ENCODE peak calls at places on chromosomes 4 and X, in eight cellular contexts. R is uterus, D is transverse colon, O is IMR-90, E is erythroblast, A is esophagus squamous epithelium, M is stomach, B is tibial nerve. V is an unnamed sample.

GRCh38 chr4:7699040-7699439 is 240.6 kb downstream of the AFAP1 start:
- DNase-seq in R (peak), D (no peak), O (peak), E (no peak), A (no peak), M (no peak), B (no peak), V (peak)

GRCh38 chrX:110665636-110666035 is 130.0 kb downstream of the CHRDL1 start:
- DNase-seq in R (no peak), D (peak), O (peak), E (peak), A (no peak), M (peak), B (peak), V (no peak)

GRCh38 chrX:46994096-46994495 is 81.9 kb downstream of the JADE3 start:
- DNase-seq in R (no peak), D (no peak), O (peak), E (no peak), A (no peak), M (no peak), B (no peak), V (no peak)

GRCh38 chr4:5387457-5387856 is 320.9 kb downstream of the EVC2 start:
- DNase-seq in R (no peak), D (no peak), O (no peak), E (no peak), A (no peak), M (no peak), B (no peak), V (no peak)

GRCh38 chr4:108171541-108172230 is 3.0 kb upstream of the LEF1 start:
- DNase-seq in R (no peak), D (no peak), O (no peak), E (no peak), A (no peak), M (no peak), B (no peak), V (no peak)

GRCh38 chrX:44596277-44596676 is 53.6 kb upstream of the FUNDC1 start:
- DNase-seq in R (no peak), D (no peak), O (no peak), E (no peak), A (no peak), M (no peak), B (no peak), V (no peak)

GRCh38 chrX:38473715-38474114 is 87.6 kb upstream of the TSPAN7 start:
- DNase-seq in R (no peak), D (no peak), O (no peak), E (no peak), A (no peak), M (no peak), B (no peak), V (no peak)

GRCh38 chrX:21989415-21989814 is 42.7 kb upstream of the PHEX start:
- DNase-seq in R (no peak), D (no peak), O (no peak), E (no peak), A (no peak), M (no peak), B (no peak), V (no peak)

GRCh38 chr4:16337936-16338335 is 111.7 kb upstream of the TAPT1 start:
- DNase-seq in R (no peak), D (no peak), O (no peak), E (no peak), A (no peak), M (no peak), B (no peak), V (no peak)

GRCh38 chr4:58962424-58962823 is 1852.2 kb upstream of the IGFBP7 start:
- DNase-seq in R (no peak), D (no peak), O (no peak), E (no peak), A (no peak), M (no peak), B (no peak), V (no peak)

GRCh38 chr4:123232439-123232838 is 164.2 kb upstream of the SPRY1 start:
- DNase-seq in R (no peak), D (no peak), O (peak), E (no peak), A (no peak), M (no peak), B (no peak), V (no peak)

GRCh38 chr4:73869130-73870055 is at the start of gene CXCL1:
- DNase-seq in R (peak), D (peak), O (no peak), E (no peak), A (no peak), M (peak), B (no peak), V (no peak)

GRCh38 chrX:38560776-38561125 is 591 bp upstream of the TSPAN7 start:
- DNase-seq in R (no peak), D (no peak), O (no peak), E (peak), A (no peak), M (no peak), B (no peak), V (no peak)

GRCh38 chrX:22541926-22542325 is 269.2 kb downstream of the CBLL2 start:
- DNase-seq in R (no peak), D (no peak), O (no peak), E (no peak), A (no peak), M (no peak), B (no peak), V (no peak)

GRCh38 chrX:139932077-139932900 is 564 bp downstream of the ATP11C start:
- DNase-seq in R (peak), D (peak), O (peak), E (peak), A (no peak), M (peak), B (peak), V (peak)

GRCh38 chr4:167265231-167265630 is 30.9 kb upstream of the SPOCK3 start:
- DNase-seq in R (no peak), D (no peak), O (no peak), E (no peak), A (no peak), M (no peak), B (no peak), V (no peak)

GRCh38 chrX:148632444-148632843 is 132.0 kb downstream of the AFF2 start:
- DNase-seq in R (no peak), D (no peak), O (no peak), E (no peak), A (no peak), M (no peak), B (no peak), V (no peak)

GRCh38 chr4:150491132-150492049 is 90.6 kb upstream of the MAB21L2 start:
- DNase-seq in R (no peak), D (no peak), O (no peak), E (no peak), A (no peak), M (no peak), B (no peak), V (no peak)

GRCh38 chr4:82125170-82125862 is 248.5 kb downstream of the HNRNPD start:
- DNase-seq in R (no peak), D (no peak), O (no peak), E (no peak), A (no peak), M (no peak), B (no peak), V (no peak)

GRCh38 chr4:150886597-150886996 is 128.5 kb downstream of the LRBA start:
- DNase-seq in R (no peak), D (no peak), O (peak), E (no peak), A (no peak), M (no peak), B (no peak), V (no peak)

GRCh38 chrX:71910526-71911022 is at the start of gene NHSL2:
- DNase-seq in R (peak), D (no peak), O (peak), E (no peak), A (no peak), M (no peak), B (no peak), V (no peak)

GRCh38 chr4:85928775-85929585 is 430.9 kb downstream of the MAPK10 start:
- DNase-seq in R (no peak), D (no peak), O (peak), E (no peak), A (no peak), M (peak), B (no peak), V (no peak)

GRCh38 chr4:83191026-83191425 is 76.5 kb upstream of the PLAC8 start:
- DNase-seq in R (no peak), D (no peak), O (no peak), E (no peak), A (no peak), M (no peak), B (no peak), V (no peak)

GRCh38 chrX:18579495-18579894 is 92.4 kb downstream of the RS1 start:
- DNase-seq in R (no peak), D (no peak), O (no peak), E (no peak), A (no peak), M (no peak), B (no peak), V (no peak)

GRCh38 chr4:24560770-24561415 is 23.5 kb downstream of the DHX15 start:
- DNase-seq in R (no peak), D (no peak), O (peak), E (peak), A (no peak), M (no peak), B (no peak), V (no peak)

GRCh38 chr4:30837131-30837539 is 117.0 kb downstream of the PCDH7 start:
- DNase-seq in R (no peak), D (no peak), O (peak), E (no peak), A (no peak), M (no peak), B (no peak), V (no peak)

GRCh38 chr4:187193141-187193540 is 469.5 kb upstream of the FAT1 start:
- DNase-seq in R (no peak), D (no peak), O (no peak), E (no peak), A (no peak), M (no peak), B (no peak), V (no peak)

GRCh38 chr4:9781343-9782135 is at the start of gene DRD5:
- DNase-seq in R (no peak), D (no peak), O (no peak), E (no peak), A (no peak), M (no peak), B (no peak), V (no peak)

GRCh38 chr4:158056689-158057245 is 116.1 kb downstream of the GASK1B start:
- DNase-seq in R (no peak), D (no peak), O (no peak), E (no peak), A (no peak), M (no peak), B (no peak), V (no peak)

GRCh38 chrX:106415276-106415895 is 196.4 kb upstream of the RADX start:
- DNase-seq in R (no peak), D (no peak), O (peak), E (no peak), A (no peak), M (no peak), B (no peak), V (no peak)

GRCh38 chr4:110484029-110484428 is 8.1 kb downstream of the ENPEP start:
- DNase-seq in R (no peak), D (no peak), O (no peak), E (no peak), A (no peak), M (no peak), B (no peak), V (no peak)

GRCh38 chrX:22526339-22526738 is 253.6 kb downstream of the CBLL2 start:
- DNase-seq in R (no peak), D (no peak), O (peak), E (no peak), A (no peak), M (no peak), B (no peak), V (no peak)

GRCh38 chrX:130801901-130802300 is 101.1 kb downstream of the ENOX2 start:
- DNase-seq in R (no peak), D (no peak), O (peak), E (peak), A (no peak), M (no peak), B (no peak), V (no peak)

GRCh38 chrX:150899191-150899757 is 806 bp upstream of the CD99L2 start:
- DNase-seq in R (peak), D (peak), O (peak), E (peak), A (no peak), M (peak), B (peak), V (no peak)
- TF ChIP-seq POLR2A in R (no peak), D (no peak), O (no peak), E (no peak), A (no peak), M (no peak), B (no peak), V (no peak)

GRCh38 chr4:121696641-121697461 is at the start of gene ANXA5:
- DNase-seq in R (peak), D (peak), O (peak), E (peak), A (peak), M (peak), B (peak), V (peak)
- TF ChIP-seq POLR2A in R (peak), D (peak), O (peak), E (no peak), A (peak), M (peak), B (no peak), V (peak)

DNA sequence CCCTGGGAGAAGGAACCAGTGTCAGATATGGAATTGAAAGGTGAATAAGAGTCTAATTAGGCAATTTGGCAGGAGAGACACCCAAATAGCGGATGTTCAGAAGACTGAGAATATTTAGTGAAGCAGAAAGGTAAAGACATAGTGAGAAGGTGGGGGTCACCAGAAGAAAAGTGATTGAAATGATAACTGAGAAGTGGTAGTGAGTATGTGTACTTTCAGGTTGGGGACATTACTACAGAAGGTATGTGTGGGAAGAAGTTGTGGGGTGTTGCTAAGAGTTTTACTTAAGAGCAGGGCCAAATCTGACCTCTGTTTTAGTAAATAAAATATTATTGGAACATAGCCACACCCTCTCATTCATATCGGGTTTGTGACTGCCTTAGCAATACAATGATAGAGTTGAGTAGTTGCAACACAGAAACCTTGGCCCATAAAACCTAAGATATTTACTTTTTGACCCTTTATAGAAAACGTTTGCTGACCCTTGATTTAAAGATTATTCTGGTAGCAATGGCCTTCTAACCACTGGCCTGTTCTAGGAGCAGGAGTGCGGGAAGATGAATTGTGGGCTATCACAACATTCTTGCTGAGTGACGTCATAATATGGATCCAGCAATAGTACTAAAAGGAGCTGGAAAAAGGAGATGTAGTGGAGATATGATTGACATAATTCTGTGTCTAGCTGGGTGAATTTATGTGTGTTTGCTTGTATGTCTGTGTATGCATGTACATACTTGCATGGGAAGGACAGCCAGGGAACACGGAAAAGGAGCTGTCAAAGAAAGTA is 115.3 kb downstream of the HS3ST1 start:
- DNase-seq in R (no peak), D (no peak), O (no peak), E (no peak), A (no peak), M (no peak), B (no peak), V (no peak)
- TF ChIP-seq POLR2A in R (no peak), D (no peak), O (no peak), E (no peak), A (no peak), M (no peak), B (no peak), V (no peak)

GRCh38 chr4:177413092-177413491 is 29.1 kb downstream of the AGA start:
- DNase-seq in R (no peak), D (no peak), O (no peak), E (no peak), A (no peak), M (no peak), B (no peak), V (no peak)
- TF ChIP-seq POLR2A in R (no peak), D (no peak), O (no peak), E (no peak), A (no peak), M (no peak), B (no peak), V (no peak)

DNA sequence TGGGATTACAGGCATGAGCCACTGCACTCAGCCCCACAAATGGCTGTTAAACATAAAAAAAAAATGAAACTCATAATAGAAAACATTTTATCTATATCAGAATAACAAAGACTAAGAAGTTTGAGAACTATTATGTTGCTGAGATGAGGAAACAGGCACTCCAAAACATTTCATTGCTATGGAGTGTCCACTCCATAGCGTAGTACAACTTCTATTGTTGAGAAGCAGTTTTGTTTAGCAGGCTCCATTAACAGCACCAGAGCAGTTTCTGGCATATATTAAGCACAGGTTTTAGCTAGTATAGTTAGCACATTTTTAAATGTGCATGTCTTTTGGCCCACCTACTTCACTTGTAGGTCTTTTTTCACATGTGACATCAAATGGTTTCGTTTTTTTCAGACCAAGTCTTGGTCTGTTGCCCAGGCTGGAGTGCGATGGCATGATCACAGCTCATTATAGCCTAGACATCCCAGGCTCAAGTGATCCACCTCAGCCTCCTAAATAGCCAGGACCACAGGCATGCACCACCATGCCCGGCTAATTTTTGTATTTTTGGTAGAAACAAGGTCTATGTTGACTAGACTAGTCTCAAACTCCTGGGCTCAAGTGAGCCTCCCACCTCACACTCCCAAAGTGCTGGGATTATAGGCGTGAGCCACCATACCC is 5.8 kb downstream of the HMGB2 start:
- DNase-seq in R (no peak), D (no peak), O (peak), E (peak), A (no peak), M (no peak), B (no peak), V (no peak)
- TF ChIP-seq POLR2A in R (no peak), D (no peak), O (no peak), E (peak), A (no peak), M (no peak), B (no peak), V (no peak)